ENCODE peak calls at places on chromosomes 3 and 15, in six cellular contexts. Y is retina; W is ELR; C is T-helper 17 cell; M is stimulated activated CD4-positive, alpha-beta T cell treated with anti-CD3 and anti-CD28 coated beads, Interleukin-4, amount 100 ng/mL, for 24 hours; T is NCI-H774. U is an unnamed sample.

GRCh38 chr15:28269097-28269496 is 52.9 kb downstream of the HERC2 start:
- DNase-seq in Y (no peak), W (no peak), C (no peak), M (no peak), T (no peak), U (no peak)

GRCh38 chr3:108744762-108745161 is 12.4 kb downstream of the RETNLB start:
- DNase-seq in Y (no peak), W (peak), C (no peak), M (no peak), T (no peak), U (no peak)

GRCh38 chr15:29799859-29800258 is 22.4 kb downstream of the TJP1 start:
- DNase-seq in Y (no peak), W (no peak), C (no peak), M (no peak), T (no peak), U (no peak)

GRCh38 chr3:174308761-174309160 is 550.4 kb upstream of the NAALADL2 start:
- DNase-seq in Y (no peak), W (no peak), C (no peak), M (no peak), T (no peak), U (no peak)

GRCh38 chr3:160169139-160169830 is 55.9 kb upstream of the C3orf80 start:
- DNase-seq in Y (no peak), W (peak), C (no peak), M (no peak), T (no peak), U (no peak)

GRCh38 chr3:117719316-117719926 is 1009.8 kb downstream of the TUSC7 start:
- DNase-seq in Y (no peak), W (peak), C (no peak), M (no peak), T (no peak), U (no peak)

GRCh38 chr3:169493512-169494141 is 169.9 kb downstream of the MECOM start:
- DNase-seq in Y (no peak), W (no peak), C (no peak), M (no peak), T (no peak), U (no peak)

GRCh38 chr3:49908378-49909199 is 4.9 kb upstream of the MST1R start:
- DNase-seq in Y (no peak), W (no peak), C (no peak), M (no peak), T (no peak), U (no peak)

GRCh38 chr3:193499152-193499551 is 55.5 kb downstream of the ATP13A4 start:
- DNase-seq in Y (no peak), W (no peak), C (no peak), M (no peak), T (no peak), U (no peak)

GRCh38 chr15:70046716-70047369 is 50.9 kb downstream of the TLE3 start:
- DNase-seq in Y (no peak), W (no peak), C (no peak), M (no peak), T (no peak), U (no peak)

GRCh38 chr3:153315781-153316180 is 153.8 kb downstream of the RAP2B start:
- DNase-seq in Y (no peak), W (no peak), C (no peak), M (no peak), T (no peak), U (no peak)

GRCh38 chr3:182276512-182276911 is 516.8 kb upstream of the ATP11B start:
- DNase-seq in Y (peak), W (no peak), C (no peak), M (no peak), T (no peak), U (no peak)

GRCh38 chr3:10173926-10174435 is 9.3 kb downstream of the IRAK2 start:
- DNase-seq in Y (no peak), W (peak), C (no peak), M (no peak), T (no peak), U (no peak)

GRCh38 chr3:69959581-69959980 is 40.0 kb upstream of the SAMMSON start:
- DNase-seq in Y (no peak), W (no peak), C (no peak), M (no peak), T (no peak), U (no peak)

GRCh38 chr15:56281145-56281544 is 37.5 kb upstream of the RFX7 start:
- DNase-seq in Y (peak), W (no peak), C (no peak), M (no peak), T (no peak), U (no peak)